ENCODE peak calls at places on chromosomes 5 and 9, in nine cellular contexts. N, M, H, T, R, U, X, Q and V are unnamed samples.

GRCh38 chr5:153463806-153464205 is 26.7 kb upstream of the GRIA1 start:
- DNase-seq in X (no peak), T (no peak), N (no peak), U (no peak), R (no peak), M (no peak), H (no peak), Q (no peak), V (no peak)

GRCh38 chr5:30620481-30621085 is 572.9 kb upstream of the CDH6 start:
- DNase-seq in U (no peak), H (no peak), X (no peak), Q (no peak), R (no peak), N (no peak), M (no peak), T (no peak), V (no peak)

GRCh38 chr9:6007770-6008168 is 7.7 kb downstream of the RANBP6 start:
- DNase-seq in H (peak; percentile 95), U (peak; percentile 80), R (peak; percentile 90), Q (no peak), X (peak; percentile 91), M (peak; percentile 76), N (peak; percentile 83), T (peak; percentile 74), V (peak; percentile 90)

GRCh38 chr9:100324594-100325200 is 28.0 kb downstream of the TEX10 start:
- DNase-seq in X (no peak), U (peak; percentile 61), H (peak; percentile 24), M (no peak), T (no peak), R (peak; percentile 71), N (no peak), Q (no peak), V (no peak)

GRCh38 chr5:96008487-96008886 is 46.8 kb upstream of the ELL2 start:
- DNase-seq in R (peak; percentile 20), X (no peak), T (no peak), M (no peak), H (no peak), Q (no peak), N (no peak), U (no peak), V (no peak)

GRCh38 chr9:70413798-70414775 is at the start of gene KLF9:
- DNase-seq in Q (peak; percentile 80), M (peak; percentile 57), U (peak; percentile 92), N (peak; percentile 95), X (peak; percentile 74), R (peak; percentile 80), H (peak; percentile 87), T (peak; percentile 94), V (peak; percentile 84)

GRCh38 chr9:130346431-130346830 is 80.9 kb downstream of the HMCN2 start:
- DNase-seq in U (no peak), Q (no peak), X (no peak), M (no peak), H (no peak), T (no peak), R (no peak), N (no peak), V (peak; percentile 71)

GRCh38 chr5:2298746-2299145 is 416.0 kb upstream of the IRX4 start:
- DNase-seq in N (no peak), U (no peak), X (no peak), R (no peak), H (no peak), M (no peak), Q (no peak), T (no peak), V (no peak)

GRCh38 chr9:5629312-5630037 is 568 bp downstream of the RIC1 start:
- DNase-seq in U (peak; percentile 59), N (peak; percentile 60), M (peak; percentile 36), T (peak; percentile 55), X (peak; percentile 38), Q (no peak), R (peak; percentile 96), H (peak; percentile 53), V (no peak)

GRCh38 chr5:116440329-116440895 is 134.2 kb downstream of the SEMA6A start:
- DNase-seq in M (no peak), X (peak; percentile 67), T (no peak), N (no peak), Q (no peak), U (no peak), R (no peak), H (no peak), V (no peak)

GRCh38 chr5:57482671-57483106 is at the start of gene ACTBL2:
- DNase-seq in Q (no peak), X (no peak), H (no peak), T (no peak), N (no peak), M (no peak), R (no peak), U (no peak), V (no peak)

GRCh38 chr9:278651-279050 is 64.0 kb downstream of the DOCK8 start:
- DNase-seq in N (no peak), R (no peak), H (no peak), M (no peak), T (peak; percentile 27), Q (no peak), X (no peak), U (no peak), V (no peak)
- H3K4me3 ChIP-seq in N (no peak overlapping the region), R (no peak overlapping the region), H (no peak overlapping the region), M (no peak overlapping the region), T (no peak overlapping the region), Q (no peak overlapping the region), X (no peak overlapping the region), U (no peak overlapping the region), V (no peak overlapping the region)

DNA sequence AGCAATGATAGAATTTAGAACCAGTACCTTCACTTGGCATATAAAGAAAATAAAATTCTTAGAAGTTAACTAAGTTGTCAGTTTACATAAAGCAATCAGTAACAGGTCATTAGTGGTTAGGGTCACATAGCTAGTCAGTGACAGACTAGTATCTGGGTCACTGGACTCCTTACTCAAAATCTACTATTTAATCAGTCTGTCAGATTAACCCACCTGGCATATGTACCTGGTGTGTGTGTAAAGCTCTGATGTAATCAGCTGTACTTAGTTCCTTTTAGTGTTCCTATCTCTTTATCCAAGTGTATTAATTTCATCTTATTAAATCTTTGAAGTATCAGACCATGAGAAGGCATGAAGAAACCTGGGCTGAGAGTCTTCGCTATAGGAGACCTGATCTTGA is 7.3 kb downstream of the CEP78 start:
- DNase-seq in R (no peak), H (no peak), N (no peak), U (no peak), X (no peak), M (no peak), Q (no peak), T (no peak), V (no peak)
- H3K36me3 ChIP-seq in R (peaks cover 52% of the 10 kb centered on the region), H (peaks cover 8% of the 10 kb centered on the region), N (peaks cover 46% of the 10 kb centered on the region), U (peaks cover 53% of the 10 kb centered on the region), X (peaks cover 80% of the 10 kb centered on the region), M (no peaks in the 10 kb centered on the region), Q (peaks cover 6% of the 10 kb centered on the region), T (peaks cover 37% of the 10 kb centered on the region), V (peaks cover 2% of the 10 kb centered on the region)

GRCh38 chr9:134936021-134936761 is 18.5 kb upstream of the FCN1 start:
- DNase-seq in R (peak; percentile 54), M (no peak), H (no peak), N (no peak), X (peak; percentile 80), T (no peak), U (no peak), Q (no peak), V (peak; percentile 77)
- H3K27me3 ChIP-seq in R (no peaks in the 10 kb centered on the region), M (no peaks in the 10 kb centered on the region), H (no peaks in the 10 kb centered on the region), N (no peaks in the 10 kb centered on the region), X (no peaks in the 10 kb centered on the region), T (peaks cover 33% of the 10 kb centered on the region), U (no peaks in the 10 kb centered on the region), Q (no peaks in the 10 kb centered on the region), V (no peaks in the 10 kb centered on the region)

DNA sequence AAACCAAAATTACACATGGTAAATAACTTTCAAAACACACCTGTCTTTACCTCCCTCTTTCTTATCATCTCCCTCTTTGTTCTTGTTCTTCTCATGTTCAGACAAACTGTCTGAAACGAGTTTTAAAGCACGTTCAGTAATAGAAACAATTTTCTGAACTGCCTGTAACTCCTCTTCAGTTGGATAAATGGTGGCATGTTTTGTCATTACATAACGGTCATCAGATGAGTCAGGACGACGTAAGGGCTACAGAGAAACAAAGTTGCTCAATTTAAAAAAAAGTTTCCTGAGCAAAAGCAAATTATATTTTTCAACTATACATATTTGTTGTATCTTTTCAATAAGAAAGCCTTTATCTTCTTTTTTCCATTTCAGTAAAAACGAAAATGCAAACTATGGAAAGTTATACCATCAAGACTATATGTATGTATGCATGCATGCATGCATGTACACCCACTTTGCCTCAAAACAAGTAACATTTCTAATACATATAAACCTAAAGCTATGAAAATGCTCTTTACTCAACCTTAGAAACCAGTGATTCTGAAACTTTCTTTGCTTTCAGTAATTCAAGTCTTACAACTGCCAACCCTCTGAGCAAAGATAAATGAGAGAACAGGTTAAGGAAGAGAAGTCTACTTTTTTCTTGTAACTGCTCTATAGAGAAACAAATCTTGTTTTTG is 56.0 kb downstream of the ZFR start:
- DNase-seq in U (no peak), X (no peak), R (no peak), T (no peak), N (no peak), H (no peak), Q (no peak), M (no peak), V (no peak)
- H3K4me3 ChIP-seq in U (no peak overlapping the region), X (no peak overlapping the region), R (no peak overlapping the region), T (no peak overlapping the region), N (no peak overlapping the region), H (no peak overlapping the region), Q (no peak overlapping the region), M (no peak overlapping the region), V (no peak overlapping the region)

DNA sequence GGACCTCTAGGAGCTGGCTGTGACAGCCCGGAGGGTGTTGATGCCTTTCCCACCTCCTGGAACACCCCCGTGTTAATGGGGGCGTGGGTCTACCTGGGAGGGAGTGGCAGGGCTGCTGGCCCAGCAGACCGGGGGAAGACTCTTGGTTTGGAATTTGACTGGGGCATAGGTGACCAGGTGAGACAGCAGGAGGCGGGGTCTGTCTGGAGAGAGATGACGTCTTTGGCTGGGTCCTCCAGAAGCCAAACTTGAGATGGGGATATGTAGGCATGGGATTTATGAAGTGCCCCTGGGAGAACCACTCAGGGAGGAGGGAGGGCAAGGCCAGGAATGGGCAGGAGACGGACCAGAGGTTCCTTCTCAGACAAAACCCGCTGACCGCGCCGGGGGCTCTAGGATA is 42.6 kb downstream of the NEK6 start:
- DNase-seq in M (no peak), N (no peak), R (no peak), H (no peak), Q (no peak), X (no peak), T (no peak), U (no peak), V (peak; percentile 75)
- H3K36me3 ChIP-seq in M (peaks cover 2% of the 10 kb centered on the region), N (peaks cover 4% of the 10 kb centered on the region), R (peaks cover 16% of the 10 kb centered on the region), H (no peaks in the 10 kb centered on the region), Q (peaks cover 41% of the 10 kb centered on the region), X (peaks cover 2% of the 10 kb centered on the region), T (peaks cover 36% of the 10 kb centered on the region), U (no peaks in the 10 kb centered on the region), V (peaks cover 1% of the 10 kb centered on the region)

GRCh38 chr5:150341331-150341730 is 16.2 kb upstream of the TCOF1 start:
- DNase-seq in Q (no peak), T (no peak), N (no peak), R (no peak), M (no peak), X (peak; percentile 78), U (no peak), H (no peak), V (no peak)
- H3K27me3 ChIP-seq in Q (no peaks in the 10 kb centered on the region), T (no peaks in the 10 kb centered on the region), N (no peaks in the 10 kb centered on the region), R (no peaks in the 10 kb centered on the region), M (no peaks in the 10 kb centered on the region), X (no peaks in the 10 kb centered on the region), U (no peaks in the 10 kb centered on the region), H (no peaks in the 10 kb centered on the region), V (no peaks in the 10 kb centered on the region)